ENCODE peak calls at places on chromosome 12, in nine cellular contexts. One of them, this sample, is unnamed.

GRCh38 chr12:52334185-52334584 is 13.0 kb upstream of the KRT83 start:
- DNase-seq in cardiac muscle cell: no peak
- DNase-seq in astrocyte of the cerebellum: no peak
- DNase-seq in fibroblast of mammary gland: no peak
- DNase-seq in psoas muscle: no peak
- DNase-seq in tibial nerve: no peak
- DNase-seq in body of pancreas: no peak
- DNase-seq in choroid plexus epithelial cell: no peak
- DNase-seq in lung: no peak
- DNase-seq in this sample: no peak

GRCh38 chr12:71661977-71662522 is 1.6 kb downstream of the ZFC3H1 start:
- DNase-seq in psoas muscle: no peak
- DNase-seq in choroid plexus epithelial cell: peak; percentile 66
- DNase-seq in cardiac muscle cell: no peak
- DNase-seq in lung: no peak
- DNase-seq in tibial nerve: no peak
- DNase-seq in astrocyte of the cerebellum: no peak
- DNase-seq in fibroblast of mammary gland: peak; percentile 28
- DNase-seq in body of pancreas: no peak
- DNase-seq in this sample: no peak

GRCh38 chr12:93803408-93803807 is 126.2 kb downstream of the CRADD start:
- DNase-seq in psoas muscle: no peak
- DNase-seq in tibial nerve: no peak
- DNase-seq in fibroblast of mammary gland: peak; percentile 88
- DNase-seq in astrocyte of the cerebellum: no peak
- DNase-seq in lung: no peak
- DNase-seq in cardiac muscle cell: no peak
- DNase-seq in body of pancreas: no peak
- DNase-seq in choroid plexus epithelial cell: peak; percentile 87
- DNase-seq in this sample: no peak

GRCh38 chr12:123897221-123897620 is 75.4 kb downstream of the CCDC92 start:
- DNase-seq in fibroblast of mammary gland: peak; percentile 80
- DNase-seq in tibial nerve: no peak
- DNase-seq in lung: no peak
- DNase-seq in cardiac muscle cell: no peak
- DNase-seq in choroid plexus epithelial cell: peak; percentile 31
- DNase-seq in astrocyte of the cerebellum: peak; percentile 59
- DNase-seq in psoas muscle: no peak
- DNase-seq in body of pancreas: no peak
- DNase-seq in this sample: peak; percentile 61

GRCh38 chr12:64893961-64894360 is 69.5 kb downstream of the TBC1D30 start:
- DNase-seq in tibial nerve: no peak
- DNase-seq in astrocyte of the cerebellum: no peak
- DNase-seq in psoas muscle: no peak
- DNase-seq in lung: no peak
- DNase-seq in cardiac muscle cell: no peak
- DNase-seq in fibroblast of mammary gland: peak; percentile 92
- DNase-seq in body of pancreas: no peak
- DNase-seq in choroid plexus epithelial cell: peak; percentile 44
- DNase-seq in this sample: peak; percentile 54

GRCh38 chr12:132795847-132796246 is 32.8 kb downstream of the GOLGA3 start:
- DNase-seq in astrocyte of the cerebellum: no peak
- DNase-seq in choroid plexus epithelial cell: no peak
- DNase-seq in lung: no peak
- DNase-seq in psoas muscle: no peak
- DNase-seq in cardiac muscle cell: no peak
- DNase-seq in fibroblast of mammary gland: no peak
- DNase-seq in body of pancreas: no peak
- DNase-seq in tibial nerve: no peak
- DNase-seq in this sample: no peak

GRCh38 chr12:53829130-53829529 is 77.4 kb upstream of the CISTR start:
- DNase-seq in fibroblast of mammary gland: no peak
- DNase-seq in psoas muscle: no peak
- DNase-seq in cardiac muscle cell: no peak
- DNase-seq in body of pancreas: no peak
- DNase-seq in astrocyte of the cerebellum: no peak
- DNase-seq in tibial nerve: no peak
- DNase-seq in lung: no peak
- DNase-seq in choroid plexus epithelial cell: no peak
- DNase-seq in this sample: no peak

GRCh38 chr12:57209916-57210315 is 6.7 kb upstream of the NXPH4 start:
- DNase-seq in cardiac muscle cell: no peak
- DNase-seq in tibial nerve: no peak
- DNase-seq in astrocyte of the cerebellum: no peak
- DNase-seq in fibroblast of mammary gland: no peak
- DNase-seq in lung: no peak
- DNase-seq in choroid plexus epithelial cell: no peak
- DNase-seq in psoas muscle: no peak
- DNase-seq in body of pancreas: no peak
- DNase-seq in this sample: no peak

GRCh38 chr12:95582230-95583058 is 31.2 kb upstream of the USP44 start:
- DNase-seq in choroid plexus epithelial cell: peak; percentile 72
- DNase-seq in body of pancreas: no peak
- DNase-seq in tibial nerve: no peak
- DNase-seq in cardiac muscle cell: peak; percentile 41
- DNase-seq in lung: no peak
- DNase-seq in fibroblast of mammary gland: peak; percentile 48
- DNase-seq in astrocyte of the cerebellum: peak; percentile 51
- DNase-seq in psoas muscle: no peak
- DNase-seq in this sample: no peak

GRCh38 chr12:113645183-113645582 is 173.5 kb upstream of the LHX5 start:
- DNase-seq in psoas muscle: no peak
- DNase-seq in body of pancreas: no peak
- DNase-seq in astrocyte of the cerebellum: no peak
- DNase-seq in tibial nerve: no peak
- DNase-seq in fibroblast of mammary gland: no peak
- DNase-seq in lung: no peak
- DNase-seq in choroid plexus epithelial cell: no peak
- DNase-seq in cardiac muscle cell: no peak
- DNase-seq in this sample: no peak

GRCh38 chr12:113649256-113649830 is 177.7 kb upstream of the LHX5 start:
- DNase-seq in fibroblast of mammary gland: no peak
- DNase-seq in cardiac muscle cell: no peak
- DNase-seq in astrocyte of the cerebellum: no peak
- DNase-seq in tibial nerve: no peak
- DNase-seq in lung: no peak
- DNase-seq in psoas muscle: no peak
- DNase-seq in body of pancreas: no peak
- DNase-seq in choroid plexus epithelial cell: no peak
- DNase-seq in this sample: no peak

GRCh38 chr12:113643575-113643974 is 171.9 kb upstream of the LHX5 start:
- DNase-seq in cardiac muscle cell: no peak
- DNase-seq in fibroblast of mammary gland: no peak
- DNase-seq in body of pancreas: no peak
- DNase-seq in astrocyte of the cerebellum: no peak
- DNase-seq in choroid plexus epithelial cell: no peak
- DNase-seq in tibial nerve: no peak
- DNase-seq in lung: no peak
- DNase-seq in psoas muscle: no peak
- DNase-seq in this sample: no peak

GRCh38 chr12:113650476-113650875 is 178.8 kb upstream of the LHX5 start:
- DNase-seq in lung: no peak
- DNase-seq in cardiac muscle cell: no peak
- DNase-seq in body of pancreas: no peak
- DNase-seq in astrocyte of the cerebellum: no peak
- DNase-seq in fibroblast of mammary gland: no peak
- DNase-seq in psoas muscle: no peak
- DNase-seq in choroid plexus epithelial cell: no peak
- DNase-seq in tibial nerve: no peak
- DNase-seq in this sample: no peak

DNA sequence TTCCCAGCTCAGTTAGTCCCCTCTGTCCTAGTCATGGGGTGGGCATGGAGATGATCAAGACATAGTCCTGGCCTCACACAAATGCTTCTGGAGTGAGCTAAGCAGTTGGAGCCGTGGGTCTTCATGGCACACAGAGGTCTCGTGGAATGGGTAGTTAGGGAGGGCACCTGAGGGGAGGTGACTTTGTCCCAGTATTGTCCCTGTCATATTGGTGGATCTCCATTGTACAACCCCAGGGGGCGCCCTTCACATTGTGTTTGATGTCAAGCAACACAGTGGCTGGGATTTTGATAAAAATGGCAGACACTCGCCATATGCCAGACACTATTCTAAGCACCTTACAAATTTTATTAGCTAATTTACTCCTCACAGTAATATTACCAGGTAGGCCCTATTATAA is 175.4 kb upstream of the LHX5 start:
- DNase-seq in fibroblast of mammary gland: no peak
- DNase-seq in cardiac muscle cell: no peak
- DNase-seq in choroid plexus epithelial cell: no peak
- DNase-seq in body of pancreas: no peak
- DNase-seq in lung: no peak
- DNase-seq in astrocyte of the cerebellum: no peak
- DNase-seq in tibial nerve: no peak
- DNase-seq in psoas muscle: no peak
- DNase-seq in this sample: no peak
- TF ChIP-seq CTCF in fibroblast of mammary gland: no peak
- TF ChIP-seq CTCF in cardiac muscle cell: peak; percentile 16
- TF ChIP-seq CTCF in choroid plexus epithelial cell: no peak
- TF ChIP-seq CTCF in body of pancreas: no peak
- TF ChIP-seq CTCF in lung: no peak
- TF ChIP-seq CTCF in astrocyte of the cerebellum: no peak
- TF ChIP-seq CTCF in tibial nerve: no peak
- TF ChIP-seq CTCF in psoas muscle: no peak
- TF ChIP-seq CTCF in this sample: peak; percentile 8

GRCh38 chr12:3365416-3366385 is 125.3 kb upstream of the PRMT8 start:
- DNase-seq in body of pancreas: peak; percentile 84
- DNase-seq in choroid plexus epithelial cell: no peak
- DNase-seq in cardiac muscle cell: peak; percentile 72
- DNase-seq in psoas muscle: no peak
- DNase-seq in lung: no peak
- DNase-seq in fibroblast of mammary gland: no peak
- DNase-seq in astrocyte of the cerebellum: no peak
- DNase-seq in tibial nerve: no peak
- DNase-seq in this sample: no peak

GRCh38 chr12:3364661-3365264 is 126.2 kb upstream of the PRMT8 start:
- DNase-seq in choroid plexus epithelial cell: no peak
- DNase-seq in cardiac muscle cell: no peak
- DNase-seq in body of pancreas: peak; percentile 50
- DNase-seq in fibroblast of mammary gland: no peak
- DNase-seq in tibial nerve: no peak
- DNase-seq in psoas muscle: no peak
- DNase-seq in astrocyte of the cerebellum: no peak
- DNase-seq in lung: no peak
- DNase-seq in this sample: no peak

GRCh38 chr12:3364226-3364625 is 126.8 kb upstream of the PRMT8 start:
- DNase-seq in astrocyte of the cerebellum: no peak
- DNase-seq in cardiac muscle cell: no peak
- DNase-seq in lung: no peak
- DNase-seq in tibial nerve: no peak
- DNase-seq in psoas muscle: no peak
- DNase-seq in body of pancreas: no peak
- DNase-seq in fibroblast of mammary gland: no peak
- DNase-seq in choroid plexus epithelial cell: no peak
- DNase-seq in this sample: no peak

GRCh38 chr12:3367750-3368444 is 123.1 kb upstream of the PRMT8 start:
- DNase-seq in psoas muscle: no peak
- DNase-seq in astrocyte of the cerebellum: no peak
- DNase-seq in tibial nerve: no peak
- DNase-seq in fibroblast of mammary gland: no peak
- DNase-seq in cardiac muscle cell: no peak
- DNase-seq in lung: no peak
- DNase-seq in body of pancreas: peak; percentile 53
- DNase-seq in choroid plexus epithelial cell: no peak
- DNase-seq in this sample: no peak

DNA sequence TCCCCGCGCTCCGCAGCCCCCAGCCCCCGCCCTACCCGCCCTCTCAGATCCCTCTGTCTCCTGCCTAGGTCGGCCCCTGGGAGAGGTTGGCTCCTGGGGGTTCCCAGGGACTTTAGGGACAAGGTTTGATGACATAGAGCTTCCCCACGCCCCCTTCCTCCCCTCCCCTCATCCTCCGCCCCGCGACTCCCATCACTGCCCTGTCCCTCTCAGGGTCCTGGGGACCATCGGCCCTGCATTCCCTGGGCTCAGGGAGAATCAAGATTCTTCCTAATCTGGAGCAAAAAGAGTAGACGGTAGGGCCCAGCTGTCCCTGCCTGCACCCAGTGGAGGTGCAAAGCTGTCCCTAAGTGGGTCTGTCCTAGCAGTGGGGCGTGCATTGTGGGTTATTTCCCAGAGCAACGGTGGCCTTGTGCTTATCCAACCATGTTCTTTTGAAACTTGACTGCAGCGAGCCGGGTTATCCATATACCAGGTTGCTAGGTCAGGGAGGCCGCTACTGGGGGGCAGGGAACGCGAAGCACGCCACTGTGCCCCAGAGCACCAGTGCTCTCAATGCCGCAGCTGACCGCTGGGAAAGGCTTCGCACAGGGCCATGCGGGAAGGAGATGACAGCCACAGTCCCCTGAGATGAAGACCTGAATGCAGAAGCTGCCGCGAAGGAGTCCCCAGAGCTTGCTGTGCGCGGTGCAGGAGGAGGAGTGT is 124.4 kb upstream of the PRMT8 start:
- DNase-seq in cardiac muscle cell: no peak
- DNase-seq in fibroblast of mammary gland: no peak
- DNase-seq in psoas muscle: no peak
- DNase-seq in lung: no peak
- DNase-seq in astrocyte of the cerebellum: no peak
- DNase-seq in choroid plexus epithelial cell: no peak
- DNase-seq in body of pancreas: peak; percentile 71
- DNase-seq in tibial nerve: no peak
- DNase-seq in this sample: no peak
- H3K4me3 ChIP-seq in cardiac muscle cell: peak overlapping the region; percentile 45
- H3K4me3 ChIP-seq in fibroblast of mammary gland: no peak overlapping the region
- H3K4me3 ChIP-seq in psoas muscle: peak overlapping the region; percentile 43
- H3K4me3 ChIP-seq in lung: no peak overlapping the region
- H3K4me3 ChIP-seq in astrocyte of the cerebellum: no peak overlapping the region
- H3K4me3 ChIP-seq in choroid plexus epithelial cell: no peak overlapping the region
- H3K4me3 ChIP-seq in body of pancreas: no peak overlapping the region
- H3K4me3 ChIP-seq in tibial nerve: peak overlapping the region; percentile 27
- H3K4me3 ChIP-seq in this sample: no peak overlapping the region

DNA sequence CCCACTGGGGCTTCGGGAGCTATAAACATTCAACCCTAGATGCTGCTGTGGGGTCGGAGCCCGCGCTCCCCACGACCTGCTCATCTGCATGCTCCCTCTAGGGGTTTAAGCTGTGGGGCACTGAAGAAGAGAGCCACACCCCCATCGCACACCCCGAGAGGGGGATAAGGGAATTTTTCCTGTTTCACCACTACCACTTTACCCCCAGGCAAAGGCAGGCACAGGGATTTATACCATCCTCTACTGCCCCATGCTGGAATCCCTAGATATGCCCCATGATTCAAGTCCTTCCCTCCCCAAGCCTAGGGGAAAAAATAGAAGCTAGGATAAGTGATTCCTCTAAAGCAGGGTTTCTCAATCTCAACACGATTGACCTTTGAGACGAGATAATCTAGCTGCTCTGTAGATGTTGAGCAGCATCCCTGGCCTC is 59.9 kb upstream of the CCDC60 start:
- DNase-seq in cardiac muscle cell: no peak
- DNase-seq in fibroblast of mammary gland: no peak
- DNase-seq in choroid plexus epithelial cell: no peak
- DNase-seq in tibial nerve: no peak
- DNase-seq in lung: no peak
- DNase-seq in astrocyte of the cerebellum: no peak
- DNase-seq in psoas muscle: no peak
- DNase-seq in body of pancreas: no peak
- DNase-seq in this sample: no peak
- TF ChIP-seq CTCF in cardiac muscle cell: no peak
- TF ChIP-seq CTCF in fibroblast of mammary gland: no peak
- TF ChIP-seq CTCF in choroid plexus epithelial cell: no peak
- TF ChIP-seq CTCF in tibial nerve: no peak
- TF ChIP-seq CTCF in lung: no peak
- TF ChIP-seq CTCF in astrocyte of the cerebellum: no peak
- TF ChIP-seq CTCF in psoas muscle: peak; percentile 24
- TF ChIP-seq CTCF in body of pancreas: no peak
- TF ChIP-seq CTCF in this sample: no peak

GRCh38 chr12:62290804-62291203 is 30.6 kb downstream of the USP15 start:
- DNase-seq in cardiac muscle cell: no peak
- DNase-seq in astrocyte of the cerebellum: no peak
- DNase-seq in body of pancreas: no peak
- DNase-seq in fibroblast of mammary gland: no peak
- DNase-seq in choroid plexus epithelial cell: no peak
- DNase-seq in tibial nerve: no peak
- DNase-seq in lung: no peak
- DNase-seq in psoas muscle: no peak
- DNase-seq in this sample: no peak
- H3K4me3 ChIP-seq in cardiac muscle cell: no peak overlapping the region
- H3K4me3 ChIP-seq in astrocyte of the cerebellum: no peak overlapping the region
- H3K4me3 ChIP-seq in body of pancreas: no peak overlapping the region
- H3K4me3 ChIP-seq in fibroblast of mammary gland: no peak overlapping the region
- H3K4me3 ChIP-seq in choroid plexus epithelial cell: no peak overlapping the region
- H3K4me3 ChIP-seq in tibial nerve: no peak overlapping the region
- H3K4me3 ChIP-seq in lung: no peak overlapping the region
- H3K4me3 ChIP-seq in psoas muscle: no peak overlapping the region
- H3K4me3 ChIP-seq in this sample: no peak overlapping the region